ENCODE peak calls at places on chromosomes 1 and 21, in nine cellular contexts. One of them, this sample, is unnamed.

GRCh38 chr1:230858918-230859819 is 9.2 kb downstream of the C1orf198 start:
- DNase-seq in 8988T: no peak
- DNase-seq in M059J: peak
- DNase-seq in Caki2: peak
- DNase-seq in Panc1: no peak
- DNase-seq in activated T-cell treated with anti-CD3 and anti-CD28 coated beads, Interleukin-2, amount 50 U/mL, for 4 hours: no peak
- DNase-seq in stimulated activated CD8-positive, alpha-beta memory T cell treated with anti-CD3 and anti-CD28 coated beads, Interleukin-2, amount 100 ng/mL, for 1 hour: no peak
- DNase-seq in activated naive CD4-positive, alpha-beta T cell: no peak
- DNase-seq in HuH-7: no peak
- DNase-seq in this sample: no peak

GRCh38 chr1:39615086-39615662 is 24.3 kb downstream of the HEYL start:
- DNase-seq in 8988T: no peak
- DNase-seq in M059J: no peak
- DNase-seq in Caki2: no peak
- DNase-seq in Panc1: no peak
- DNase-seq in activated T-cell treated with anti-CD3 and anti-CD28 coated beads, Interleukin-2, amount 50 U/mL, for 4 hours: no peak
- DNase-seq in stimulated activated CD8-positive, alpha-beta memory T cell treated with anti-CD3 and anti-CD28 coated beads, Interleukin-2, amount 100 ng/mL, for 1 hour: no peak
- DNase-seq in activated naive CD4-positive, alpha-beta T cell: no peak
- DNase-seq in HuH-7: no peak
- DNase-seq in this sample: no peak

GRCh38 chr1:94247146-94248094 is 10.0 kb upstream of the ARHGAP29 start:
- DNase-seq in 8988T: peak
- DNase-seq in M059J: peak
- DNase-seq in Caki2: peak
- DNase-seq in Panc1: no peak
- DNase-seq in activated T-cell treated with anti-CD3 and anti-CD28 coated beads, Interleukin-2, amount 50 U/mL, for 4 hours: no peak
- DNase-seq in stimulated activated CD8-positive, alpha-beta memory T cell treated with anti-CD3 and anti-CD28 coated beads, Interleukin-2, amount 100 ng/mL, for 1 hour: no peak
- DNase-seq in activated naive CD4-positive, alpha-beta T cell: no peak
- DNase-seq in HuH-7: peak
- DNase-seq in this sample: peak

GRCh38 chr1:181189691-181190361 is 101.3 kb downstream of the IER5 start:
- DNase-seq in 8988T: peak
- DNase-seq in M059J: peak
- DNase-seq in Caki2: peak
- DNase-seq in Panc1: peak
- DNase-seq in activated T-cell treated with anti-CD3 and anti-CD28 coated beads, Interleukin-2, amount 50 U/mL, for 4 hours: peak
- DNase-seq in stimulated activated CD8-positive, alpha-beta memory T cell treated with anti-CD3 and anti-CD28 coated beads, Interleukin-2, amount 100 ng/mL, for 1 hour: peak
- DNase-seq in activated naive CD4-positive, alpha-beta T cell: peak
- DNase-seq in HuH-7: peak
- DNase-seq in this sample: peak

GRCh38 chr1:163035791-163036249 is 33.3 kb upstream of the RGS4 start:
- DNase-seq in 8988T: peak
- DNase-seq in M059J: peak
- DNase-seq in Caki2: peak
- DNase-seq in Panc1: no peak
- DNase-seq in activated T-cell treated with anti-CD3 and anti-CD28 coated beads, Interleukin-2, amount 50 U/mL, for 4 hours: no peak
- DNase-seq in stimulated activated CD8-positive, alpha-beta memory T cell treated with anti-CD3 and anti-CD28 coated beads, Interleukin-2, amount 100 ng/mL, for 1 hour: no peak
- DNase-seq in activated naive CD4-positive, alpha-beta T cell: no peak
- DNase-seq in HuH-7: no peak
- DNase-seq in this sample: peak

GRCh38 chr1:56477164-56478111 is 101.9 kb downstream of the PLPP3 start:
- DNase-seq in 8988T: no peak
- DNase-seq in M059J: peak
- DNase-seq in Caki2: no peak
- DNase-seq in Panc1: no peak
- DNase-seq in activated T-cell treated with anti-CD3 and anti-CD28 coated beads, Interleukin-2, amount 50 U/mL, for 4 hours: no peak
- DNase-seq in stimulated activated CD8-positive, alpha-beta memory T cell treated with anti-CD3 and anti-CD28 coated beads, Interleukin-2, amount 100 ng/mL, for 1 hour: no peak
- DNase-seq in activated naive CD4-positive, alpha-beta T cell: no peak
- DNase-seq in HuH-7: peak
- DNase-seq in this sample: peak

GRCh38 chr1:8464377-8464776 is 146.5 kb downstream of the SLC45A1 start:
- DNase-seq in 8988T: no peak
- DNase-seq in M059J: no peak
- DNase-seq in Caki2: no peak
- DNase-seq in Panc1: no peak
- DNase-seq in activated T-cell treated with anti-CD3 and anti-CD28 coated beads, Interleukin-2, amount 50 U/mL, for 4 hours: no peak
- DNase-seq in stimulated activated CD8-positive, alpha-beta memory T cell treated with anti-CD3 and anti-CD28 coated beads, Interleukin-2, amount 100 ng/mL, for 1 hour: no peak
- DNase-seq in activated naive CD4-positive, alpha-beta T cell: no peak
- DNase-seq in HuH-7: no peak
- DNase-seq in this sample: no peak

GRCh38 chr1:59814180-59814900 is 409 bp upstream of the HOOK1 start:
- DNase-seq in 8988T: peak
- DNase-seq in M059J: peak
- DNase-seq in Caki2: peak
- DNase-seq in Panc1: no peak
- DNase-seq in activated T-cell treated with anti-CD3 and anti-CD28 coated beads, Interleukin-2, amount 50 U/mL, for 4 hours: peak
- DNase-seq in stimulated activated CD8-positive, alpha-beta memory T cell treated with anti-CD3 and anti-CD28 coated beads, Interleukin-2, amount 100 ng/mL, for 1 hour: peak
- DNase-seq in activated naive CD4-positive, alpha-beta T cell: peak
- DNase-seq in HuH-7: peak
- DNase-seq in this sample: no peak

GRCh38 chr21:28742527-28742926 is 250.2 kb downstream of the LTN1 start:
- DNase-seq in 8988T: no peak
- DNase-seq in M059J: peak
- DNase-seq in Caki2: no peak
- DNase-seq in Panc1: no peak
- DNase-seq in activated T-cell treated with anti-CD3 and anti-CD28 coated beads, Interleukin-2, amount 50 U/mL, for 4 hours: no peak
- DNase-seq in stimulated activated CD8-positive, alpha-beta memory T cell treated with anti-CD3 and anti-CD28 coated beads, Interleukin-2, amount 100 ng/mL, for 1 hour: no peak
- DNase-seq in activated naive CD4-positive, alpha-beta T cell: no peak
- DNase-seq in HuH-7: no peak
- DNase-seq in this sample: peak

GRCh38 chr1:201329286-201329685 is 46.0 kb downstream of the PKP1 start:
- DNase-seq in 8988T: no peak
- DNase-seq in M059J: no peak
- DNase-seq in Caki2: no peak
- DNase-seq in Panc1: no peak
- DNase-seq in activated T-cell treated with anti-CD3 and anti-CD28 coated beads, Interleukin-2, amount 50 U/mL, for 4 hours: no peak
- DNase-seq in stimulated activated CD8-positive, alpha-beta memory T cell treated with anti-CD3 and anti-CD28 coated beads, Interleukin-2, amount 100 ng/mL, for 1 hour: no peak
- DNase-seq in activated naive CD4-positive, alpha-beta T cell: no peak
- DNase-seq in HuH-7: no peak
- DNase-seq in this sample: no peak

GRCh38 chr1:25624155-25624554 is 7.6 kb downstream of the MAN1C1 start:
- DNase-seq in 8988T: no peak
- DNase-seq in M059J: no peak
- DNase-seq in Caki2: no peak
- DNase-seq in Panc1: no peak
- DNase-seq in activated T-cell treated with anti-CD3 and anti-CD28 coated beads, Interleukin-2, amount 50 U/mL, for 4 hours: no peak
- DNase-seq in stimulated activated CD8-positive, alpha-beta memory T cell treated with anti-CD3 and anti-CD28 coated beads, Interleukin-2, amount 100 ng/mL, for 1 hour: no peak
- DNase-seq in activated naive CD4-positive, alpha-beta T cell: no peak
- DNase-seq in HuH-7: no peak
- DNase-seq in this sample: no peak

GRCh38 chr1:116908821-116909510 is 750 bp upstream of the PTGFRN start:
- DNase-seq in 8988T: no peak
- DNase-seq in M059J: no peak
- DNase-seq in Caki2: peak
- DNase-seq in Panc1: no peak
- DNase-seq in activated T-cell treated with anti-CD3 and anti-CD28 coated beads, Interleukin-2, amount 50 U/mL, for 4 hours: no peak
- DNase-seq in stimulated activated CD8-positive, alpha-beta memory T cell treated with anti-CD3 and anti-CD28 coated beads, Interleukin-2, amount 100 ng/mL, for 1 hour: no peak
- DNase-seq in activated naive CD4-positive, alpha-beta T cell: no peak
- DNase-seq in HuH-7: no peak
- DNase-seq in this sample: no peak

GRCh38 chr1:223652436-223652901 is 13.0 kb downstream of the CAPN8 start:
- DNase-seq in 8988T: no peak
- DNase-seq in M059J: peak
- DNase-seq in Caki2: no peak
- DNase-seq in Panc1: no peak
- DNase-seq in activated T-cell treated with anti-CD3 and anti-CD28 coated beads, Interleukin-2, amount 50 U/mL, for 4 hours: no peak
- DNase-seq in stimulated activated CD8-positive, alpha-beta memory T cell treated with anti-CD3 and anti-CD28 coated beads, Interleukin-2, amount 100 ng/mL, for 1 hour: no peak
- DNase-seq in activated naive CD4-positive, alpha-beta T cell: no peak
- DNase-seq in HuH-7: no peak
- DNase-seq in this sample: peak

GRCh38 chr1:158203693-158204457 is 23.2 kb downstream of the CD1D start:
- DNase-seq in 8988T: no peak
- DNase-seq in M059J: peak
- DNase-seq in Caki2: peak
- DNase-seq in Panc1: peak
- DNase-seq in activated T-cell treated with anti-CD3 and anti-CD28 coated beads, Interleukin-2, amount 50 U/mL, for 4 hours: no peak
- DNase-seq in stimulated activated CD8-positive, alpha-beta memory T cell treated with anti-CD3 and anti-CD28 coated beads, Interleukin-2, amount 100 ng/mL, for 1 hour: no peak
- DNase-seq in activated naive CD4-positive, alpha-beta T cell: no peak
- DNase-seq in HuH-7: peak
- DNase-seq in this sample: peak

GRCh38 chr1:182163821-182164223 is 102.3 kb upstream of the ZNF648 start:
- DNase-seq in 8988T: no peak
- DNase-seq in M059J: no peak
- DNase-seq in Caki2: no peak
- DNase-seq in Panc1: no peak
- DNase-seq in activated T-cell treated with anti-CD3 and anti-CD28 coated beads, Interleukin-2, amount 50 U/mL, for 4 hours: no peak
- DNase-seq in stimulated activated CD8-positive, alpha-beta memory T cell treated with anti-CD3 and anti-CD28 coated beads, Interleukin-2, amount 100 ng/mL, for 1 hour: no peak
- DNase-seq in activated naive CD4-positive, alpha-beta T cell: no peak
- DNase-seq in HuH-7: no peak
- DNase-seq in this sample: no peak

GRCh38 chr1:216186816-216187215 is 236.4 kb downstream of the USH2A start:
- DNase-seq in 8988T: no peak
- DNase-seq in M059J: peak
- DNase-seq in Caki2: peak
- DNase-seq in Panc1: no peak
- DNase-seq in activated T-cell treated with anti-CD3 and anti-CD28 coated beads, Interleukin-2, amount 50 U/mL, for 4 hours: no peak
- DNase-seq in stimulated activated CD8-positive, alpha-beta memory T cell treated with anti-CD3 and anti-CD28 coated beads, Interleukin-2, amount 100 ng/mL, for 1 hour: no peak
- DNase-seq in activated naive CD4-positive, alpha-beta T cell: no peak
- DNase-seq in HuH-7: peak
- DNase-seq in this sample: no peak

GRCh38 chr21:28396421-28396820 is 596.3 kb downstream of the LTN1 start:
- DNase-seq in 8988T: no peak
- DNase-seq in M059J: no peak
- DNase-seq in Caki2: no peak
- DNase-seq in Panc1: no peak
- DNase-seq in activated T-cell treated with anti-CD3 and anti-CD28 coated beads, Interleukin-2, amount 50 U/mL, for 4 hours: no peak
- DNase-seq in stimulated activated CD8-positive, alpha-beta memory T cell treated with anti-CD3 and anti-CD28 coated beads, Interleukin-2, amount 100 ng/mL, for 1 hour: no peak
- DNase-seq in activated naive CD4-positive, alpha-beta T cell: no peak
- DNase-seq in HuH-7: no peak
- DNase-seq in this sample: no peak

GRCh38 chr1:224623743-224624333 is 7.7 kb downstream of the CNIH3 start:
- DNase-seq in 8988T: peak
- DNase-seq in M059J: peak
- DNase-seq in Caki2: peak
- DNase-seq in Panc1: peak
- DNase-seq in activated T-cell treated with anti-CD3 and anti-CD28 coated beads, Interleukin-2, amount 50 U/mL, for 4 hours: peak
- DNase-seq in stimulated activated CD8-positive, alpha-beta memory T cell treated with anti-CD3 and anti-CD28 coated beads, Interleukin-2, amount 100 ng/mL, for 1 hour: peak
- DNase-seq in activated naive CD4-positive, alpha-beta T cell: no peak
- DNase-seq in HuH-7: no peak
- DNase-seq in this sample: peak

GRCh38 chr1:112988367-112988766 is 32.4 kb upstream of the SLC16A1 start:
- DNase-seq in 8988T: no peak
- DNase-seq in M059J: no peak
- DNase-seq in Caki2: no peak
- DNase-seq in Panc1: no peak
- DNase-seq in activated T-cell treated with anti-CD3 and anti-CD28 coated beads, Interleukin-2, amount 50 U/mL, for 4 hours: no peak
- DNase-seq in stimulated activated CD8-positive, alpha-beta memory T cell treated with anti-CD3 and anti-CD28 coated beads, Interleukin-2, amount 100 ng/mL, for 1 hour: no peak
- DNase-seq in activated naive CD4-positive, alpha-beta T cell: no peak
- DNase-seq in HuH-7: no peak
- DNase-seq in this sample: no peak

GRCh38 chr1:111723091-111723806 is 15.9 kb downstream of the INKA2 start:
- DNase-seq in 8988T: no peak
- DNase-seq in M059J: no peak
- DNase-seq in Caki2: no peak
- DNase-seq in Panc1: no peak
- DNase-seq in activated T-cell treated with anti-CD3 and anti-CD28 coated beads, Interleukin-2, amount 50 U/mL, for 4 hours: no peak
- DNase-seq in stimulated activated CD8-positive, alpha-beta memory T cell treated with anti-CD3 and anti-CD28 coated beads, Interleukin-2, amount 100 ng/mL, for 1 hour: no peak
- DNase-seq in activated naive CD4-positive, alpha-beta T cell: no peak
- DNase-seq in HuH-7: no peak
- DNase-seq in this sample: no peak

GRCh38 chr1:21663251-21663950 is 5.8 kb downstream of the RAP1GAP start:
- DNase-seq in 8988T: no peak
- DNase-seq in M059J: no peak
- DNase-seq in Caki2: no peak
- DNase-seq in Panc1: no peak
- DNase-seq in activated T-cell treated with anti-CD3 and anti-CD28 coated beads, Interleukin-2, amount 50 U/mL, for 4 hours: no peak
- DNase-seq in stimulated activated CD8-positive, alpha-beta memory T cell treated with anti-CD3 and anti-CD28 coated beads, Interleukin-2, amount 100 ng/mL, for 1 hour: no peak
- DNase-seq in activated naive CD4-positive, alpha-beta T cell: no peak
- DNase-seq in HuH-7: no peak
- DNase-seq in this sample: no peak

GRCh38 chr1:234505774-234506114 is 26.8 kb upstream of the TARBP1 start:
- DNase-seq in 8988T: no peak
- DNase-seq in M059J: peak
- DNase-seq in Caki2: no peak
- DNase-seq in Panc1: no peak
- DNase-seq in activated T-cell treated with anti-CD3 and anti-CD28 coated beads, Interleukin-2, amount 50 U/mL, for 4 hours: no peak
- DNase-seq in stimulated activated CD8-positive, alpha-beta memory T cell treated with anti-CD3 and anti-CD28 coated beads, Interleukin-2, amount 100 ng/mL, for 1 hour: no peak
- DNase-seq in activated naive CD4-positive, alpha-beta T cell: no peak
- DNase-seq in HuH-7: no peak
- DNase-seq in this sample: peak

GRCh38 chr1:117607471-117607870 is 1.6 kb downstream of the TENT5C start:
- DNase-seq in 8988T: no peak
- DNase-seq in M059J: peak
- DNase-seq in Caki2: no peak
- DNase-seq in Panc1: no peak
- DNase-seq in activated T-cell treated with anti-CD3 and anti-CD28 coated beads, Interleukin-2, amount 50 U/mL, for 4 hours: peak
- DNase-seq in stimulated activated CD8-positive, alpha-beta memory T cell treated with anti-CD3 and anti-CD28 coated beads, Interleukin-2, amount 100 ng/mL, for 1 hour: peak
- DNase-seq in activated naive CD4-positive, alpha-beta T cell: no peak
- DNase-seq in HuH-7: no peak
- DNase-seq in this sample: no peak

GRCh38 chr1:242017580-242018233 is 18.8 kb upstream of the MAP1LC3C start:
- DNase-seq in 8988T: peak
- DNase-seq in M059J: peak
- DNase-seq in Caki2: no peak
- DNase-seq in Panc1: peak
- DNase-seq in activated T-cell treated with anti-CD3 and anti-CD28 coated beads, Interleukin-2, amount 50 U/mL, for 4 hours: no peak
- DNase-seq in stimulated activated CD8-positive, alpha-beta memory T cell treated with anti-CD3 and anti-CD28 coated beads, Interleukin-2, amount 100 ng/mL, for 1 hour: no peak
- DNase-seq in activated naive CD4-positive, alpha-beta T cell: no peak
- DNase-seq in HuH-7: peak
- DNase-seq in this sample: peak

GRCh38 chr1:221227460-221227859 is 348.2 kb downstream of the HLX start:
- DNase-seq in 8988T: no peak
- DNase-seq in M059J: no peak
- DNase-seq in Caki2: no peak
- DNase-seq in Panc1: no peak
- DNase-seq in activated T-cell treated with anti-CD3 and anti-CD28 coated beads, Interleukin-2, amount 50 U/mL, for 4 hours: no peak
- DNase-seq in stimulated activated CD8-positive, alpha-beta memory T cell treated with anti-CD3 and anti-CD28 coated beads, Interleukin-2, amount 100 ng/mL, for 1 hour: no peak
- DNase-seq in activated naive CD4-positive, alpha-beta T cell: no peak
- DNase-seq in HuH-7: no peak
- DNase-seq in this sample: no peak

GRCh38 chr1:100626397-100626796 is 88.5 kb downstream of the GPR88 start:
- DNase-seq in 8988T: no peak
- DNase-seq in M059J: peak
- DNase-seq in Caki2: no peak
- DNase-seq in Panc1: no peak
- DNase-seq in activated T-cell treated with anti-CD3 and anti-CD28 coated beads, Interleukin-2, amount 50 U/mL, for 4 hours: no peak
- DNase-seq in stimulated activated CD8-positive, alpha-beta memory T cell treated with anti-CD3 and anti-CD28 coated beads, Interleukin-2, amount 100 ng/mL, for 1 hour: no peak
- DNase-seq in activated naive CD4-positive, alpha-beta T cell: no peak
- DNase-seq in HuH-7: no peak
- DNase-seq in this sample: peak

GRCh38 chr1:36942093-36942492 is 92.2 kb downstream of the GRIK3 start:
- DNase-seq in 8988T: no peak
- DNase-seq in M059J: no peak
- DNase-seq in Caki2: no peak
- DNase-seq in Panc1: no peak
- DNase-seq in activated T-cell treated with anti-CD3 and anti-CD28 coated beads, Interleukin-2, amount 50 U/mL, for 4 hours: no peak
- DNase-seq in stimulated activated CD8-positive, alpha-beta memory T cell treated with anti-CD3 and anti-CD28 coated beads, Interleukin-2, amount 100 ng/mL, for 1 hour: no peak
- DNase-seq in activated naive CD4-positive, alpha-beta T cell: no peak
- DNase-seq in HuH-7: no peak
- DNase-seq in this sample: no peak

GRCh38 chr1:31588751-31589515 is 12.6 kb downstream of the TINAGL1 start:
- DNase-seq in 8988T: peak
- DNase-seq in M059J: no peak
- DNase-seq in Caki2: no peak
- DNase-seq in Panc1: no peak
- DNase-seq in activated T-cell treated with anti-CD3 and anti-CD28 coated beads, Interleukin-2, amount 50 U/mL, for 4 hours: no peak
- DNase-seq in stimulated activated CD8-positive, alpha-beta memory T cell treated with anti-CD3 and anti-CD28 coated beads, Interleukin-2, amount 100 ng/mL, for 1 hour: no peak
- DNase-seq in activated naive CD4-positive, alpha-beta T cell: no peak
- DNase-seq in HuH-7: no peak
- DNase-seq in this sample: peak

GRCh38 chr1:98344726-98345125 is 316.8 kb upstream of the SNX7 start:
- DNase-seq in 8988T: no peak
- DNase-seq in M059J: no peak
- DNase-seq in Caki2: no peak
- DNase-seq in Panc1: no peak
- DNase-seq in activated T-cell treated with anti-CD3 and anti-CD28 coated beads, Interleukin-2, amount 50 U/mL, for 4 hours: no peak
- DNase-seq in stimulated activated CD8-positive, alpha-beta memory T cell treated with anti-CD3 and anti-CD28 coated beads, Interleukin-2, amount 100 ng/mL, for 1 hour: no peak
- DNase-seq in activated naive CD4-positive, alpha-beta T cell: no peak
- DNase-seq in HuH-7: no peak
- DNase-seq in this sample: peak

GRCh38 chr1:3480369-3480719 is 25.9 kb downstream of the ARHGEF16 start:
- DNase-seq in 8988T: no peak
- DNase-seq in M059J: no peak
- DNase-seq in Caki2: no peak
- DNase-seq in Panc1: no peak
- DNase-seq in activated T-cell treated with anti-CD3 and anti-CD28 coated beads, Interleukin-2, amount 50 U/mL, for 4 hours: no peak
- DNase-seq in stimulated activated CD8-positive, alpha-beta memory T cell treated with anti-CD3 and anti-CD28 coated beads, Interleukin-2, amount 100 ng/mL, for 1 hour: no peak
- DNase-seq in activated naive CD4-positive, alpha-beta T cell: no peak
- DNase-seq in HuH-7: peak
- DNase-seq in this sample: no peak

GRCh38 chr1:168637350-168637991 is 61.1 kb downstream of the XCL1 start:
- DNase-seq in 8988T: no peak
- DNase-seq in M059J: peak
- DNase-seq in Caki2: peak
- DNase-seq in Panc1: peak
- DNase-seq in activated T-cell treated with anti-CD3 and anti-CD28 coated beads, Interleukin-2, amount 50 U/mL, for 4 hours: no peak
- DNase-seq in stimulated activated CD8-positive, alpha-beta memory T cell treated with anti-CD3 and anti-CD28 coated beads, Interleukin-2, amount 100 ng/mL, for 1 hour: no peak
- DNase-seq in activated naive CD4-positive, alpha-beta T cell: no peak
- DNase-seq in HuH-7: no peak
- DNase-seq in this sample: peak